ENCODE peak calls at places on chromosomes 3 and 15, in ten cellular contexts. R is bronchial epithelial cell; Q is breast epithelium; Y is CD4-positive, CD25-positive, alpha-beta regulatory T cell; L is ovary; N is astrocyte of the spinal cord; X is GM12878; O is iPS DF 6.9; Z is fibroblast of pulmonary artery; S is HFF-Myc. C is an unnamed sample.

GRCh38 chr3:43969944-43970343 is 271.7 kb upstream of the TOPAZ1 start:
- DNase-seq in R (no peak), O (no peak), N (no peak), L (no peak), S (no peak), Y (no peak), Q (no peak), X (no peak), Z (no peak), C (no peak)

GRCh38 chr3:132785292-132785691 is 63.1 kb upstream of the NPHP3 start:
- DNase-seq in O (no peak), Q (no peak), X (no peak), S (peak), L (no peak), R (no peak), N (peak), Y (no peak), Z (no peak), C (no peak)

GRCh38 chr3:194269610-194270145 is 81.5 kb downstream of the CPN2 start:
- DNase-seq in R (no peak), N (peak), Q (peak), X (no peak), Z (peak), O (no peak), Y (no peak), L (peak), S (no peak), C (peak)

GRCh38 chr3:125062904-125063618 is 7.3 kb upstream of the HEG1 start:
- DNase-seq in Y (no peak), R (peak), S (no peak), O (no peak), Z (peak), Q (peak), L (no peak), X (no peak), N (peak), C (no peak)

GRCh38 chr3:162517110-162517509 is 1020.5 kb downstream of the OTOL1 start:
- DNase-seq in Q (no peak), Z (no peak), L (no peak), R (no peak), N (no peak), S (no peak), X (no peak), Y (no peak), O (no peak), C (no peak)

GRCh38 chr15:64883997-64884511 is 27.6 kb upstream of the ANKDD1A start:
- DNase-seq in Y (peak), Q (no peak), Z (peak), O (no peak), L (no peak), S (no peak), N (peak), X (peak), R (peak), C (peak)

GRCh38 chr3:87200059-87200458 is 27.1 kb upstream of the CHMP2B start:
- DNase-seq in Y (no peak), Q (no peak), R (no peak), Z (no peak), X (no peak), N (no peak), S (no peak), O (no peak), L (no peak), C (no peak)

GRCh38 chr3:45560270-45561020 is 34.1 kb upstream of the LIMD1 start:
- DNase-seq in Y (no peak), S (no peak), L (peak), Q (no peak), R (no peak), N (no peak), X (no peak), O (no peak), Z (peak), C (no peak)

GRCh38 chr3:63352008-63352279 is 73.8 kb downstream of the SYNPR start:
- DNase-seq in N (no peak), O (no peak), L (no peak), Y (no peak), Z (no peak), S (no peak), R (no peak), Q (no peak), X (no peak), C (no peak)

GRCh38 chr3:141795719-141796435 is 32.7 kb downstream of the GRK7 start:
- DNase-seq in Y (no peak), L (no peak), N (peak), X (no peak), Q (no peak), R (peak), O (no peak), Z (peak), S (no peak), C (no peak)

GRCh38 chr3:189389346-189389745 is 217.6 kb downstream of the TPRG1 start:
- DNase-seq in L (no peak), X (no peak), R (peak), Y (no peak), O (no peak), S (no peak), Z (no peak), Q (no peak), N (peak), C (no peak)

GRCh38 chr15:66231421-66232266 is 21.9 kb downstream of the MEGF11 start:
- DNase-seq in Z (no peak), S (no peak), O (no peak), X (no peak), L (no peak), Q (no peak), Y (no peak), N (no peak), R (peak), C (no peak)

GRCh38 chr3:139797724-139798343 is 120.1 kb upstream of the NMNAT3 start:
- DNase-seq in Y (no peak), R (peak), O (peak), Z (peak), Q (no peak), S (no peak), L (peak), N (peak), X (no peak), C (no peak)

GRCh38 chr15:89442671-89443307 is 53.6 kb downstream of the RHCG start:
- DNase-seq in L (no peak), S (no peak), Q (no peak), Y (no peak), R (peak), N (peak), O (no peak), X (no peak), Z (peak), C (peak)

GRCh38 chr3:191624299-191624698 is 163.3 kb downstream of the PYDC2 start:
- DNase-seq in N (no peak), R (no peak), Z (no peak), L (no peak), Y (no peak), Q (no peak), X (no peak), S (no peak), O (no peak), C (no peak)

GRCh38 chr3:185397676-185398075 is 34.7 kb downstream of the MAP3K13 start:
- DNase-seq in X (no peak), R (no peak), Y (no peak), S (no peak), N (no peak), O (no peak), L (no peak), Q (no peak), Z (no peak), C (no peak)

GRCh38 chr3:116939091-116939490 is 229.5 kb downstream of the TUSC7 start:
- DNase-seq in S (no peak), Y (no peak), Z (no peak), L (no peak), N (no peak), Q (no peak), O (no peak), R (peak), X (no peak), C (no peak)

GRCh38 chr3:79490165-79491028 is 277.4 kb downstream of the ROBO1 start:
- DNase-seq in N (peak), S (peak), Y (no peak), Z (peak), R (peak), Q (no peak), X (no peak), O (no peak), L (peak), C (no peak)

GRCh38 chr3:57557088-57557537 is 1.0 kb downstream of the PDE12 start:
- DNase-seq in Z (peak), O (no peak), R (peak), S (no peak), L (no peak), Y (peak), X (no peak), Q (no peak), N (peak), C (peak)

GRCh38 chr3:126618760-126619159 is 36.2 kb downstream of the TXNRD3 start:
- DNase-seq in Q (no peak), X (no peak), L (no peak), S (no peak), R (no peak), N (no peak), O (no peak), Y (no peak), Z (no peak), C (no peak)

GRCh38 chr3:58266577-58266976 is 29.0 kb downstream of the ABHD6 start:
- DNase-seq in N (no peak), L (no peak), O (no peak), X (no peak), Q (no peak), Y (no peak), R (no peak), Z (peak), S (no peak), C (no peak)

GRCh38 chr15:35107122-35107521 is 22.0 kb upstream of the NANOGP8 start:
- DNase-seq in R (peak), S (no peak), Y (no peak), Q (no peak), L (no peak), X (no peak), N (no peak), O (no peak), Z (no peak), C (no peak)

GRCh38 chr15:67148196-67148701 is 82.8 kb downstream of the SMAD3 start:
- DNase-seq in O (no peak), Y (no peak), N (peak), S (no peak), R (peak), X (no peak), Z (peak), Q (no peak), L (peak), C (no peak)

GRCh38 chr3:184642623-184643308 is 69.1 kb downstream of the MAGEF1 start:
- DNase-seq in R (no peak), S (no peak), X (no peak), L (no peak), O (no peak), Q (no peak), Y (no peak), N (no peak), Z (no peak), C (no peak)

GRCh38 chr3:24273491-24273890 is 221.2 kb downstream of the THRB start:
- DNase-seq in Z (no peak), X (no peak), S (no peak), N (no peak), L (no peak), R (peak), Y (no peak), O (no peak), Q (no peak), C (no peak)

GRCh38 chr3:38969321-38970235 is 82.2 kb downstream of the SCN11A start:
- DNase-seq in O (no peak), S (no peak), R (no peak), Y (no peak), X (no peak), Z (no peak), L (peak), N (no peak), Q (no peak), C (no peak)

GRCh38 chr3:111285691-111286090 is 214.1 kb downstream of the NECTIN3 start:
- DNase-seq in N (no peak), R (no peak), X (no peak), Y (no peak), O (no peak), L (no peak), Q (no peak), S (no peak), Z (no peak), C (no peak)

GRCh38 chr3:58568572-58569286 is 8.5 kb downstream of the FAM107A start:
- DNase-seq in L (peak), R (peak), S (peak), N (peak), Q (peak), X (peak), O (no peak), Y (peak), Z (peak), C (no peak)

GRCh38 chr15:63288778-63289378 is 11.5 kb downstream of the APH1B start:
- DNase-seq in S (no peak), Z (peak), O (no peak), Y (peak), N (peak), R (peak), X (no peak), L (no peak), Q (no peak), C (no peak)

GRCh38 chr3:20097015-20097414 is 56.8 kb downstream of the KAT2B start:
- DNase-seq in O (no peak), S (no peak), Z (no peak), Q (no peak), X (no peak), N (peak), L (peak), Y (no peak), R (no peak), C (no peak)

GRCh38 chr3:32422943-32423342 is 31.3 kb downstream of the CMTM7 start:
- DNase-seq in O (no peak), S (no peak), L (no peak), R (no peak), Z (no peak), X (no peak), Q (no peak), Y (no peak), N (no peak), C (no peak)

GRCh38 chr3:32421991-32422859 is 30.6 kb downstream of the CMTM7 start:
- DNase-seq in L (peak), Z (peak), N (peak), Y (no peak), Q (peak), S (peak), X (no peak), O (no peak), R (peak), C (no peak)

GRCh38 chr3:32423534-32423933 is 31.9 kb downstream of the CMTM7 start:
- DNase-seq in Q (no peak), R (no peak), L (no peak), N (no peak), S (no peak), X (no peak), Y (no peak), O (no peak), Z (no peak), C (peak)

GRCh38 chr3:32423956-32424558 is 32.4 kb downstream of the CMTM7 start:
- DNase-seq in S (no peak), O (no peak), Y (peak), L (no peak), R (no peak), X (no peak), Q (no peak), Z (no peak), N (no peak), C (no peak)

DNA sequence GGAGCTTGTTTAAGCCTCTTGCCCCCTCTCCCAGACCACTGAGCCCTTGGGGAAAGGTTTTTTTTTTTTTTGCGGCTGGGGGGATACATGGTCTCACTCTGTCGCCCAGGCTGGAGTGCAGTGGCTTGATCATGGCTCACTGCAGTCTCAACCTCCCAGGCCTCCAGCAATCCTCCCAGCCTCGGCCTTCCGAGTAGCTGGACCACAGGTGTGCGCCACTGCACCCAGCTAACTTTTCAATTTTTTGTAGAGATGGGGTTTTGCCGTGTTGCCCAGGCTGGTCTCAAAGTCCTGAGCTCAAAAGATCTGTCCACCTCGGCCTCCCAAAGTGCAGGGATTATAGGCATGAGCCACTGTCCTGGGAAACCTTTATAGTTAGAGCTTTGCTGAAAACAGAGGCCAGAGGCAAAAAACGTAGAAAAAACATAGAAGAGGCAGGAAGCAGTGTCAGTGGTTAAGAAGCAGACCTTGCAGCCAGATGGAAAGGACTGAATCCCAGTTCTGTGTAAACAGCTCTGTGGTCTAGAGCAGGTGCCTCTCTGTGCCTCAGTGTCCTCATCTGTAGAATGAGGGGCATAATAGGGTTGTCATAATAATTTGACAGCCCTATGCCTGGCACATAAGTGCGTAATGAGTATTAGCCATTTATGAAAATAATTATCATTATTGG is 33.1 kb downstream of the CMTM7 start:
- DNase-seq in L (no peak), S (no peak), N (no peak), Q (no peak), R (no peak), X (no peak), Y (no peak), Z (no peak), O (no peak), C (no peak)
- H3K4me3 ChIP-seq in L (no peak), S (no peak), N (no peak), Q (no peak), R (no peak), X (no peak), Y (peak), Z (no peak), O (no peak), C (no peak)

DNA sequence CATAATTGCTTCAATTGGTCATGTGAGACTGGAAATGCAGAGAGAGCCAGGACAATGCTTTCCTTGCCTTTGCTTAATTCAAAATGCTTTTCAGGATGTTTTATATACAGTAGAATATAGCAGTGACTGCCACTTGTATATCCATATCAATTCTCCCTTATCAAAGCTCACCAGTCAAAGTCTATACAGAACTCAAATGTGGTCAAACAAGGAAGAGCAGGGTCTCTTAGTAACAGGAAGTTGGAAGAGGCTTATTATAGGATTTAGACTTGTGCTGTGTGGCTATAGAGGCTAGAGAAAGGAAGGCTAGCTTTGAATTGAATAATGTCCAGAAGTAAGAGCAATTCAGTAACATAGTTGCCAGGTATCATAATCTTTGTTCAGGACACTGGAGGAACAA is 4.3 kb upstream of the SI start:
- DNase-seq in L (no peak), R (no peak), N (no peak), S (no peak), O (no peak), Q (no peak), X (no peak), Y (no peak), Z (no peak), C (no peak)
- H3K4me3 ChIP-seq in L (no peak), R (no peak), N (no peak), S (no peak), O (no peak), Q (no peak), X (no peak), Y (no peak), Z (no peak), C (no peak)

GRCh38 chr15:80988148-80988796 is 1.3 kb downstream of the MESD start:
- DNase-seq in Z (no peak), N (no peak), O (no peak), Q (no peak), S (no peak), Y (no peak), L (no peak), R (no peak), X (no peak), C (no peak)

GRCh38 chr15:80989518-80990478 is at the start of gene MESD:
- DNase-seq in N (peak), Y (peak), Q (peak), X (peak), L (peak), R (peak), S (peak), Z (peak), O (peak), C (peak)

GRCh38 chr15:80990955-80991354 is 1.3 kb upstream of the MESD start:
- DNase-seq in X (no peak), O (no peak), L (no peak), Q (no peak), N (no peak), S (no peak), Y (no peak), R (no peak), Z (no peak), C (no peak)

GRCh38 chr15:80991446-80991845 is 1.8 kb upstream of the MESD start:
- DNase-seq in N (no peak), Z (peak), S (no peak), R (peak), Q (no peak), L (peak), X (no peak), O (no peak), Y (peak), C (no peak)

DNA sequence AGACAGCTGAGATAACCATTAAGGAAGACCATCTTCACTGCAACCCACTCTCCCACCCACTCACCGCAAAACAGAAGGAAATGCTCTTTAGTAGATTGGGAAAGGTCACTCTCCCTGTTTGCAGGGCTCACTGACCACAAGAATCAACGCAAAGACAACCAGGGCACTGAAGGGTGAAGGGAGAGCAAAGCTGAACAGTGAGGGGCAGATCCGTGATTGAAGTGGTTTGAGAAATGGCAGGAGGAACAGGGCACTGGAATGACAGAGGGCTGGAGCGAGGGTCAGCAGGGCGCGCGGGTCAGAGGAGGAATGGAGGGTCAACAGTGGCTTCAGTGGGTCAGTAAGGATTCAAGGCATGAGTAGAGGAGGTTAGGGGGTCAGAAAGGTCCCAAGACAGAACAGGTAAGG is 505 bp downstream of the MESD start:
- DNase-seq in X (no peak), R (no peak), O (no peak), N (no peak), S (no peak), Q (no peak), L (no peak), Z (no peak), Y (no peak), C (no peak)
- H3K4me3 ChIP-seq in X (peak), R (peak), O (peak), N (peak), S (peak), Q (peak), L (peak), Z (peak), Y (peak), C (peak)

DNA sequence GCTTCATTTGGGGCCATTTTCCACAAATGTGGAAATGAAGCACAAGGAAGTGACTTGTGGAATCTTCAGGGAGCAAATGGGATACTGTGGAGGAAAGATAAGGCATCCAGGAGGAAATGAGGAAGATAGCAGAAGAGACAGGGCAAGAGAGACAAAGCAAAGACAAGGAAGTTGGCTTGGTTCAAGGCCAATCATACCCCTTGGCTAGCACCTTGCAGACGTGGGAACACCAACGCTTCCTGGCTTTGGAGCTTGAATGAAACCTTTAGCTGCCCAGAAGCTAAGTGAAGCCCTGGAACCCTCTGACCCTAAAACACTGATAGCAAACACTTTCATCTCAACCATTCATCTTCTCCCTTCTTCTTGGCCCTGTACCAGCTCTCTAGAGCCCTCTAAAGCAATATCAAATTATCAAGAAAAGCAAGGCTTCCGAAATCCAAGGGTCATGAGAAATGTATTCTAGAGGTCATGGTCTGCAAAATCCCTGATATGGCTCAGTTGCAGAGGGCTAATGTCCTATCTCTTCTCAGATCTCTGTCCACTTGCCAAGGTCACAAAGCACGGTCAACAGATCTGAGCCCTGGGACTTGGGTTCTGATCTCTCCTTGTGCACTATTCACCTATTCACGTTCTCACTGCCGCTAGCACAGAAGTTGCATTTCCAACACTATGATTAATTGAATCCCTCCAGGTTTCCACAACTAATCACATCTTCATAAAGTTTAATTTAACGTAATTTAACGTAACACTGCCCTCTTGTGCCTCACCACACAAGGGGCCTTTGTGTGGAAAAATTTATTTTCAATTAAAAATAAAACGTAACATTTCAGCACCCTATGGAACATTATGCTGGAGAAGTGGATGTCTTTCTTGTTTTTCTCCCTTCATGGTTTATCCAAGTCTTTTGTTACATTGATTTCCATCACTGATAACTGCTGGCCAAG is 557.6 kb upstream of the ADAMTS9 start:
- DNase-seq in N (peak), Y (no peak), R (peak), X (no peak), S (no peak), Z (peak), L (no peak), Q (no peak), O (no peak), C (no peak)
- H3K4me3 ChIP-seq in N (no peak), Y (no peak), R (no peak), X (no peak), S (no peak), Z (no peak), L (no peak), Q (no peak), O (no peak), C (no peak)

GRCh38 chr15:74599156-74599555 is 16.5 kb upstream of the CLK3 start:
- DNase-seq in S (no peak), X (no peak), Y (no peak), L (no peak), R (no peak), O (no peak), Z (no peak), Q (no peak), N (no peak), C (no peak)
- H3K4me3 ChIP-seq in S (peak), X (peak), Y (peak), L (peak), R (peak), O (no peak), Z (peak), Q (peak), N (peak), C (peak)

C was measured in GM06990.